ENCODE peak calls at places on chromosome 13, in five cellular contexts. X is heart left ventricle, W is RWPE2, H is lower leg skin, B is tibial artery. C is an unnamed sample.
A peak's percentile ranks its signal among the peaks of the same experiment; 100 is the strongest.

GRCh38 chr13:44523176-44524017 is 52.7 kb downstream of the TSC22D1 start:
- DNase-seq in X (no peak), W (no peak), H (no peak), B (no peak), C (peak; percentile 91)

GRCh38 chr13:111007209-111007608 is 92.3 kb upstream of the ANKRD10 start:
- DNase-seq in X (no peak), W (no peak), H (no peak), B (no peak), C (no peak)

GRCh38 chr13:98083507-98083906 is 59.4 kb upstream of the FARP1 start:
- DNase-seq in X (no peak), W (no peak), H (no peak), B (no peak), C (peak; percentile 56)

GRCh38 chr13:42946927-42947326 is 45.1 kb downstream of the EPSTI1 start:
- DNase-seq in X (no peak), W (no peak), H (no peak), B (no peak), C (no peak)

GRCh38 chr13:111082240-111082639 is 32.9 kb upstream of the ARHGEF7 start:
- DNase-seq in X (no peak), W (no peak), H (no peak), B (no peak), C (no peak)

GRCh38 chr13:79710376-79710775 is 229.4 kb downstream of the NDFIP2 start:
- DNase-seq in X (no peak), W (no peak), H (no peak), B (no peak), C (peak; percentile 54)

GRCh38 chr13:31765441-31765840 is 26.1 kb downstream of the RXFP2 start:
- DNase-seq in X (no peak), W (no peak), H (no peak), B (no peak), C (no peak)

GRCh38 chr13:113863511-113864302 is at the start of gene GAS6:
- DNase-seq in X (peak; percentile 77), W (peak; percentile 62), H (peak; percentile 93), B (peak; percentile 86), C (peak; percentile 52)

GRCh38 chr13:107765724-107766436 is 449.5 kb downstream of the LIG4 start:
- DNase-seq in X (no peak), W (no peak), H (no peak), B (no peak), C (no peak)

GRCh38 chr13:33610471-33611015 is 207.4 kb upstream of the RFC3 start:
- DNase-seq in X (peak; percentile 89), W (no peak), H (no peak), B (peak; percentile 75), C (peak; percentile 21)

GRCh38 chr13:48156466-48156865 is 61.6 kb upstream of the MED4 start:
- DNase-seq in X (no peak), W (no peak), H (no peak), B (no peak), C (peak; percentile 79)

GRCh38 chr13:46648166-46648607 is 95.2 kb downstream of the LRCH1 start:
- DNase-seq in X (no peak), W (no peak), H (no peak), B (no peak), C (peak; percentile 34)

GRCh38 chr13:111322916-111323331 is 2.5 kb downstream of the TEX29 start:
- DNase-seq in X (no peak), W (no peak), H (peak; percentile 68), B (peak; percentile 57), C (no peak)

GRCh38 chr13:42720858-42721219 is 60.5 kb upstream of the FAM216B start:
- DNase-seq in X (no peak), W (no peak), H (no peak), B (no peak), C (no peak)

GRCh38 chr13:112809332-112810310 is 119.8 kb downstream of the ATP11A start:
- DNase-seq in X (no peak), W (no peak), H (peak; percentile 84), B (peak; percentile 50), C (no peak)

GRCh38 chr13:41384749-41385503 is 72.4 kb upstream of the RGCC start:
- DNase-seq in X (no peak), W (no peak), H (no peak), B (no peak), C (no peak)

GRCh38 chr13:37074703-37075102 is 15.2 kb upstream of the SUPT20H start:
- DNase-seq in X (no peak), W (no peak), H (no peak), B (no peak), C (peak; percentile 41)

GRCh38 chr13:47459512-47459911 is 541.6 kb downstream of the SUCLA2 start:
- DNase-seq in X (no peak), W (no peak), H (no peak), B (no peak), C (no peak)

GRCh38 chr13:35594096-35594495 is 117.6 kb upstream of the MAB21L1 start:
- DNase-seq in X (no peak), W (no peak), H (no peak), B (no peak), C (no peak)

GRCh38 chr13:22000191-22000590 is 329.3 kb downstream of the FGF9 start:
- DNase-seq in X (no peak), W (no peak), H (no peak), B (no peak), C (no peak)

GRCh38 chr13:113804017-113804702 is 45.1 kb downstream of the TMEM255B start:
- DNase-seq in X (peak; percentile 15), W (peak; percentile 35), H (peak; percentile 76), B (peak; percentile 51), C (no peak)

GRCh38 chr13:98184796-98185195 is 7.7 kb upstream of the RNF113B start:
- DNase-seq in X (no peak), W (no peak), H (no peak), B (no peak), C (no peak)

GRCh38 chr13:40060318-40061007 is 405.0 kb downstream of the COG6 start:
- DNase-seq in X (peak; percentile 60), W (peak; percentile 74), H (peak; percentile 94), B (no peak), C (peak; percentile 99)

GRCh38 chr13:113643593-113643992 is 14.4 kb downstream of the ATP4B start:
- DNase-seq in X (no peak), W (no peak), H (no peak), B (no peak), C (no peak)

GRCh38 chr13:96003304-96003703 is 49.9 kb downstream of the UGGT2 start:
- DNase-seq in X (no peak), W (no peak), H (no peak), B (no peak), C (peak; percentile 14)
- TF ChIP-seq CTCF in X (no peak), W (peak; percentile 25), H (no peak), B (no peak), C (no peak)

DNA sequence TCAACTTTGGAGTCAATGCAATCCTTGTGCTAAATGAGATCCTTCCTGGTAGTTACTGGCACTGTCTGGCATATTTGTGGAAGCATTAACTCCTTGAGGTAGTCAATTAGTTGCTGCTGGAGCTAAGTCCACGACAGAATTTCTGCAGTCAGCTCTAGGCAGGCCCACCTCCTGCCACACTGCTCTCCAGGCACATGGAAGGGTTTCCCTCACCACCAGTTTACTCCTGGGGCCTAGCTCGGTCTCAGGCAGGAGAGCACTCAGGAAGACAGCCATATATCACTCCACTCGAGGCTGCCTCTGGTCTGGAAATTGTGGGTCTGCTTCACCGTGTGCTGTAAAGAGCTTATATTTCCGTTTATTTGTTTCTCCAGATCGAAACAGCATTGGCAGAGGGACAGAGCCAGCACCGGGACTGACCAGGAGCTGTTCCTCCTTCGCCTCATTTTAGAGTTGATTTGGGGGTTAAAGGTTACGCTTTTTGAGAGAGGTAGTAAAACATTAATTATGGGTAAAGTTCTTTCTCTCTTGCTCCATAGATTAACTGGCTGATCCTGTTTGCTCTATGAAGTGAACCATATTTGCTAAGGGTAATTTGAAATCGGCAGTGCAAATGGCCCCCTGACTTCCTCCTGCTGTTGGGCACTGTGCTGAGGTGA is 20.6 kb upstream of the GTF3A start:
- DNase-seq in X (no peak), W (no peak), H (no peak), B (no peak), C (no peak)
- H3K4me3 ChIP-seq in X (no peak overlapping the region), W (no peak overlapping the region), H (no peak overlapping the region), B (no peak overlapping the region), C (no peak overlapping the region)

DNA sequence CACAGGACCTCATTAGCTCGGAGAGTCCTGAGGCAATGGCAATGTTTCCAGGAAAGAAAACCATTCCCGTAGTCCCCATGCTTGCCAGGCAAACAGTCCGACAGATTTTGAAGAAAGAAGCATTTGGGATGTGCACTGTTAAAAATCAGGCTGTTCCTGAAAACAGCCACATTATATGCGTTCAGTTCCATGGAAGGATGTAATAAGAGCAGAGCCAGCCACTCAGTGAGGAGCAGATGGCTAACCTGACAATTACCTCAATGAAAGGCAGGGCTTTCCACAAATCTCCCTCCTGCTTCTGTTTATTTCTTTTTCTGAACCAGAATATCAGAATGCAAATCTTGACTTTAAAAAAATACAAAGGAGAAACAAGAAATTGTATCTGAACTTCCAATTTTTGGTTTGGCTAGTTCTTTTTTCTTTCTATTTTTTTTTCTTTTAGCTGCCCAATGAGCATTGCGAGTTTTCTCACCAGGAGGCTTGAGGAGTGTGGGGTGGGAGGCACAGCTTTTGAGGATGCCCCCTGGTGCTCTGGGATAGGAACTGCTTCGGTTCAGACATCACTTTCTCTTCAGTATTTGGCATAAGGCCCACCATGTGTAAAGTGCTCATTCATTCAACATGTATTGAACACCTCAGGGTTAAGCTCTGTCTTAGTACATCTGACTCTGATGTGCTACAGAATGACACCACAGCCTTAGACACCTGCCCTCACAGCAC is 124.2 kb downstream of the TBC1D4 start:
- DNase-seq in X (no peak), W (no peak), H (no peak), B (no peak), C (peak; percentile 64)
- TF ChIP-seq CTCF in X (peak; percentile 39), W (peak; percentile 40), H (no peak), B (peak; percentile 29), C (peak; percentile 66)

GRCh38 chr13:50805805-50806204 is 37.7 kb downstream of the DLEU7 start:
- DNase-seq in X (no peak), W (no peak), H (no peak), B (no peak), C (peak; percentile 26)

GRCh38 chr13:50800091-50800739 is 43.3 kb downstream of the DLEU7 start:
- DNase-seq in X (no peak), W (no peak), H (no peak), B (no peak), C (no peak)

GRCh38 chr13:50797081-50797480 is 46.4 kb downstream of the DLEU7 start:
- DNase-seq in X (no peak), W (no peak), H (no peak), B (no peak), C (no peak)

GRCh38 chr13:50798923-50799322 is 44.6 kb downstream of the DLEU7 start:
- DNase-seq in X (no peak), W (no peak), H (no peak), B (no peak), C (peak; percentile 18)

DNA sequence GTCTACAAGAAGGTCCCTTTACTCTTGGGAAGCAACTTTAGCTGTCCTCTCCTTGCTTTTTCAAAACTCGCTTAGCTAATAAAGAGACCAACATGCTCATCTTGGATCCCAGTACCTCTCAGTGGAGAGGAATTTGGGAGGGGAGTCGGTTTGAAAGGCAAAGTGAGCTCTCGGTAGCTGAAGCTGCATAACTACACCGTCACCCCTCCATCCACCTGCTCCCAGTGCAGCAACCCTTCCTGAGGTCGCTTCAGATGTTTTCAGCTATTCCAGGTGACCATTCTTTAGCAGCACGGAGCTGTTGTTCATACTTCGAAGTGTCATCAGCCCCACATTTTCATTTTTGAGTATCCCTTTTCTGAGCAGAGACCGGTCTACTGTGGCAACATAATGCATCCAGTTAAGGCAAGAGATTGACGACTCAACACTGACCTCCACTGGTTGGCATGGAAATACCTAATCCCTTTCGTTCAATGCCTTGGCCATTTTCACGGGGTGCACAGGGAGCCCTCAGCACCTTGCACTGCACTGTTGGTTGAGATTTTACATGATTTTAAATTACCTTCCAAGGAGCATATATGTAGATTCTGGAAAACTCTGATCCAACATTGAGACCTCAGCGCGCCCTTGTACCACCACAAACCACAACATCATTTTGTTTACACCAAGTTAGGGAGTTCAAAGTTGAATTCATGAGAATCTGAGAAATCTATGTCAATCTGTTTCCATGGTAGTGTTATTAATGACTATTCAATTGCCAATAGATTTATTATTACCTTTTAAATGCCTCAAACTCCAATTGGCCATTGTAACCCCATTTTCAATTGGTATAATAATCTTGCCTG is 42.2 kb downstream of the DLEU7 start:
- DNase-seq in X (peak; percentile 45), W (no peak), H (no peak), B (no peak), C (peak; percentile 77)
- H3K4me3 ChIP-seq in X (peak overlapping the region; percentile 22), W (no peak overlapping the region), H (no peak overlapping the region), B (no peak overlapping the region), C (no peak overlapping the region)

C was measured in epithelial cell of esophagus.